ENCODE peak calls at places on chromosomes 11 and 22, in five cellular contexts. Y, V, E, M and P are unnamed samples.

GRCh38 chr11:72719144-72719543 is 33.1 kb downstream of the ARAP1 start:
- DNase-seq in M (no peak), V (no peak), E (peak), Y (peak), P (no peak)

GRCh38 chr11:132445966-132446365 is 1075.6 kb downstream of the NTM start:
- DNase-seq in E (no peak), Y (no peak), V (no peak), M (no peak), P (no peak)

GRCh38 chr11:48005133-48005532 is 24.8 kb downstream of the PTPRJ start:
- DNase-seq in M (peak), Y (no peak), V (no peak), E (peak), P (no peak)

GRCh38 chr22:43310311-43310710 is 32.9 kb downstream of the SCUBE1 start:
- DNase-seq in E (peak), M (no peak), Y (no peak), V (peak), P (no peak)

GRCh38 chr11:87463486-87464102 is 425.9 kb downstream of the TMEM135 start:
- DNase-seq in E (no peak), V (no peak), M (no peak), Y (peak), P (no peak)

GRCh38 chr11:110294509-110294908 is 1.9 kb downstream of the RDX start:
- DNase-seq in V (no peak), E (no peak), M (no peak), Y (no peak), P (no peak)

GRCh38 chr11:62574363-62575057 is 819 bp upstream of the EEF1G start:
- DNase-seq in V (no peak), E (peak), Y (no peak), M (no peak), P (peak)

GRCh38 chr11:13962562-13963168 is at the start of gene SPON1:
- DNase-seq in M (peak), V (no peak), E (no peak), Y (peak), P (peak)

GRCh38 chr22:23237841-23238240 is 57.5 kb downstream of the BCR start:
- DNase-seq in E (no peak), Y (no peak), M (peak), V (no peak), P (no peak)

GRCh38 chr11:20668844-20669832 is at the start of gene NELL1:
- DNase-seq in V (no peak), Y (peak), M (no peak), E (no peak), P (peak)